ENCODE peak calls at places on chromosomes 1 and 21, in ten cellular contexts. Q is BE2C; X is naive thymus-derived CD4-positive, alpha-beta T cell; U is colonic mucosa; A is iPS DF 6.9; I is tibial artery; O is PC-3; B is hepatocyte; G is aorta; P is neural progenitor cell. M is an unnamed sample.
A peak's percentile ranks its signal among the peaks of the same experiment; 100 is the strongest.

GRCh38 chr1:236066828-236067386 is 2.0 kb upstream of the NID1 start:
- DNase-seq in U (peak; percentile 56), G (peak; percentile 86), A (no peak), B (no peak), P (no peak), I (peak; percentile 82), O (no peak), Q (no peak), X (peak; percentile 74), M (peak; percentile 52)

GRCh38 chr1:151799179-151800022 is 5.8 kb downstream of the LINGO4 start:
- DNase-seq in A (no peak), B (no peak), I (no peak), U (no peak), G (no peak), P (peak; percentile 27), Q (peak; percentile 38), X (no peak), O (no peak), M (no peak)

GRCh38 chr1:244833734-244834595 is 1.5 kb upstream of the COX20 start:
- DNase-seq in G (peak; percentile 77), O (peak; percentile 85), I (peak; percentile 52), B (peak; percentile 70), P (peak; percentile 65), U (peak; percentile 65), Q (peak; percentile 66), X (peak; percentile 57), A (no peak), M (peak; percentile 32)

GRCh38 chr1:214568328-214568727 is 16.9 kb upstream of the PTPN14 start:
- DNase-seq in O (peak; percentile 85), X (no peak), I (peak; percentile 22), Q (no peak), U (no peak), B (no peak), G (no peak), A (no peak), P (no peak), M (no peak)

GRCh38 chr21:39153373-39153772 is 29.9 kb downstream of the PSMG1 start:
- DNase-seq in Q (no peak), O (peak; percentile 56), P (peak; percentile 43), I (no peak), B (no peak), G (no peak), X (no peak), U (no peak), A (peak; percentile 7), M (no peak)

GRCh38 chr21:43912910-43913309 is 47.9 kb downstream of the AGPAT3 start:
- DNase-seq in U (no peak), Q (no peak), O (no peak), B (no peak), G (no peak), X (no peak), P (no peak), A (no peak), I (no peak), M (no peak)

GRCh38 chr1:234823191-234824176 is 213.5 kb upstream of the IRF2BP2 start:
- DNase-seq in P (no peak), I (no peak), B (peak; percentile 78), G (no peak), U (peak; percentile 87), X (no peak), A (no peak), O (no peak), Q (no peak), M (no peak)

GRCh38 chr21:20030390-20030789 is 967.8 kb upstream of the NCAM2 start:
- DNase-seq in O (no peak), X (no peak), G (no peak), P (no peak), Q (no peak), B (no peak), U (no peak), I (no peak), A (no peak), M (no peak)

GRCh38 chr1:229597877-229598276 is 28.0 kb downstream of the TAF5L start:
- DNase-seq in B (no peak), X (no peak), O (no peak), U (no peak), I (no peak), G (no peak), Q (no peak), P (no peak), A (no peak), M (no peak)

GRCh38 chr1:46530791-46531409 is 20.5 kb downstream of the KNCN start:
- DNase-seq in Q (no peak), X (no peak), G (no peak), P (peak; percentile 42), O (peak; percentile 72), U (no peak), B (peak; percentile 51), I (no peak), A (no peak), M (no peak)

GRCh38 chr1:79874289-79874688 is 867.8 kb upstream of the ADGRL4 start:
- DNase-seq in X (no peak), O (no peak), A (no peak), I (no peak), P (no peak), U (no peak), B (no peak), Q (no peak), G (no peak), M (no peak)

GRCh38 chr1:79877086-79877485 is 870.6 kb upstream of the ADGRL4 start:
- DNase-seq in A (no peak), I (no peak), Q (no peak), G (no peak), U (no peak), P (no peak), X (no peak), O (no peak), B (no peak), M (no peak)

GRCh38 chr1:79875187-79875586 is 868.7 kb upstream of the ADGRL4 start:
- DNase-seq in O (no peak), I (no peak), X (no peak), P (no peak), B (no peak), U (no peak), Q (no peak), G (no peak), A (no peak), M (no peak)
- H3K9me3 ChIP-seq in O (peaks cover 3% of the 10 kb centered on the region), I (peaks cover 9% of the 10 kb centered on the region), X (no peaks in the 10 kb centered on the region), P (peaks cover 6% of the 10 kb centered on the region), B (no peaks in the 10 kb centered on the region), U (no peaks in the 10 kb centered on the region), Q (no peaks in the 10 kb centered on the region), G (no peaks in the 10 kb centered on the region), A (no peaks in the 10 kb centered on the region), M (no peaks in the 10 kb centered on the region)

DNA sequence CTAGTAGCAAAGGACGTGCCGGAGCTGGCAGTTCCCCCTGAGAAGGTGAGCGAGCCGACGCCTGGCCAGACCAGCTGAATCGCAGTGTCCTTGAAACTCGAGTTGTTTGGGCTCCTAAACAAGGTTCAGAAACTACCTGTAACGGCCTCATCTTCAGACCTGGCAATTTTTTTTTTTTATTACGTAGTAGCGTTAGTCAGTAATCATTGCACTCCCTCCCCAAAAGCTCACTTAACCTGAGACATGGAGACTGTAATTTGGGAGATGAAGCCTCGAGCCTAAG is 409 bp downstream of the LHX8 start:
- DNase-seq in I (no peak), U (no peak), Q (no peak), G (no peak), B (no peak), O (no peak), A (no peak), X (no peak), P (no peak), M (no peak)
- H3K9me3 ChIP-seq in I (no peaks in the 10 kb centered on the region), U (no peaks in the 10 kb centered on the region), Q (no peaks in the 10 kb centered on the region), G (no peaks in the 10 kb centered on the region), B (no peaks in the 10 kb centered on the region), O (no peaks in the 10 kb centered on the region), A (no peaks in the 10 kb centered on the region), X (no peaks in the 10 kb centered on the region), P (no peaks in the 10 kb centered on the region), M (no peaks in the 10 kb centered on the region)

GRCh38 chr1:3119061-3119460 is 50.1 kb downstream of the PRDM16 start:
- DNase-seq in I (no peak), O (no peak), G (no peak), B (no peak), U (no peak), Q (no peak), X (no peak), P (no peak), A (no peak), M (no peak)
- H3K9me3 ChIP-seq in I (no peaks in the 10 kb centered on the region), O (no peaks in the 10 kb centered on the region), G (no peaks in the 10 kb centered on the region), B (no peaks in the 10 kb centered on the region), U (no peaks in the 10 kb centered on the region), Q (no peaks in the 10 kb centered on the region), X (no peaks in the 10 kb centered on the region), P (no peaks in the 10 kb centered on the region), A (peaks cover 7% of the 10 kb centered on the region), M (no peaks in the 10 kb centered on the region)

GRCh38 chr21:41576010-41576615 is 68.2 kb upstream of the TMPRSS2 start:
- DNase-seq in B (no peak), X (no peak), Q (no peak), I (no peak), A (no peak), U (no peak), P (no peak), G (no peak), O (no peak), M (no peak)
- H3K9me3 ChIP-seq in B (peaks cover 7% of the 10 kb centered on the region), X (peaks cover 18% of the 10 kb centered on the region), Q (no peaks in the 10 kb centered on the region), I (peaks cover 32% of the 10 kb centered on the region), A (no peaks in the 10 kb centered on the region), U (no peaks in the 10 kb centered on the region), P (peaks cover 20% of the 10 kb centered on the region), G (peaks cover 14% of the 10 kb centered on the region), O (no peaks in the 10 kb centered on the region), M (no peaks in the 10 kb centered on the region)

GRCh38 chr1:233389867-233390266 is 62.3 kb downstream of the MAP3K21 start:
- DNase-seq in X (no peak), B (no peak), Q (no peak), O (no peak), I (no peak), U (no peak), A (no peak), P (no peak), G (no peak), M (no peak)

GRCh38 chr1:233390842-233391241 is 63.3 kb downstream of the MAP3K21 start:
- DNase-seq in O (no peak), G (no peak), A (no peak), U (no peak), P (no peak), B (no peak), I (no peak), X (no peak), Q (no peak), M (no peak)

GRCh38 chr1:233391338-233391737 is 63.8 kb downstream of the MAP3K21 start:
- DNase-seq in G (no peak), O (no peak), X (no peak), I (no peak), B (peak; percentile 37), Q (no peak), P (no peak), U (no peak), A (no peak), M (no peak)

GRCh38 chr1:233387585-233387984 is 60.1 kb downstream of the MAP3K21 start:
- DNase-seq in G (no peak), X (no peak), P (no peak), U (no peak), I (no peak), B (no peak), O (no peak), A (no peak), Q (no peak), M (no peak)

DNA sequence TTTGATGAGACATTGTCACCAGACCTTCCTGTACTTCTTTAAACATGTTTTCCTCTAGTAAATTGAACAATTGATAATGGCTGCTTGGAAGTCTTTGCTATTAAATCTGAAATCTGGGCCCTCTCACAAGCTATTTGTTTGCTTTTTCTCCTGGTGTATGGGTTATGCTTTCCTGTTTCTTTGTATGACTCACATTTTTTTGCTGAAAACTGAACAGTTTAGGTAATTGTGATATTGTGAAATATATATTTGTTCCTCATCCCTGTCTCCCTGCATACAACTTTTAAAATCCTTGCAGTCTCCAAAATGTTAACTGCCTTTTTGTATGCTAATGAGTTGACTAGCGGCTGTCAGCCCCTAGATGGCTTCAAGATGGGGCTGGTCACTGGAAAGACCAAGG is 61.6 kb downstream of the MAP3K21 start:
- DNase-seq in P (no peak), G (no peak), X (no peak), Q (no peak), U (no peak), A (no peak), I (no peak), B (no peak), O (peak; percentile 23), M (no peak)
- H3K9me3 ChIP-seq in P (no peaks in the 10 kb centered on the region), G (no peaks in the 10 kb centered on the region), X (no peaks in the 10 kb centered on the region), Q (no peaks in the 10 kb centered on the region), U (no peaks in the 10 kb centered on the region), A (no peaks in the 10 kb centered on the region), I (no peaks in the 10 kb centered on the region), B (no peaks in the 10 kb centered on the region), O (no peaks in the 10 kb centered on the region), M (no peaks in the 10 kb centered on the region)

M was measured in effector memory CD4-positive, alpha-beta T cell.